ENCODE peak calls at places on chromosome 14, in ten cellular contexts. N is GM03348; G is progenitor cell of endocrine pancreas; M is stromal cell of bone marrow; W is NCI-H2171; A is NCI-H524; R is adipocyte; T is stimulated activated CD4-positive, alpha-beta T cell treated with anti-CD3 and anti-CD28 coated beads, Interleukin-12 subunit alpha, Interleukin-12 subunit beta, amount 100 ng/mL, for 4 hours; E is Daoy; B is skeletal muscle cell. C is an unnamed sample.

GRCh38 chr14:77181603-77182437 is at the start of gene TMEM63C:
- DNase-seq in N (no peak), G (peak), M (no peak), W (peak), A (peak), R (no peak), T (peak), E (peak), B (no peak), C (no peak)

GRCh38 chr14:37122288-37122687 is 50.1 kb downstream of the SLC25A21 start:
- DNase-seq in N (peak), G (no peak), M (no peak), W (no peak), A (no peak), R (peak), T (no peak), E (peak), B (peak), C (peak)

GRCh38 chr14:49946320-49947141 is 53.6 kb downstream of the ARF6 start:
- DNase-seq in N (peak), G (no peak), M (no peak), W (peak), A (peak), R (peak), T (no peak), E (peak), B (peak), C (no peak)

GRCh38 chr14:21106506-21107359 is 5.9 kb downstream of the TMEM253 start:
- DNase-seq in N (peak), G (peak), M (peak), W (peak), A (peak), R (peak), T (peak), E (peak), B (peak), C (no peak)

GRCh38 chr14:56210570-56210969 is 92.4 kb downstream of the PELI2 start:
- DNase-seq in N (no peak), G (no peak), M (no peak), W (no peak), A (no peak), R (no peak), T (no peak), E (no peak), B (no peak), C (no peak)

GRCh38 chr14:93880025-93880820 is 46.9 kb upstream of the FAM181A start:
- DNase-seq in N (peak), G (no peak), M (peak), W (peak), A (no peak), R (peak), T (no peak), E (peak), B (no peak), C (peak)

GRCh38 chr14:24398943-24399801 is at the start of gene NYNRIN:
- DNase-seq in N (peak), G (peak), M (no peak), W (peak), A (peak), R (peak), T (peak), E (peak), B (no peak), C (no peak)

GRCh38 chr14:90578283-90578985 is 181.6 kb downstream of the CALM1 start:
- DNase-seq in N (no peak), G (no peak), M (no peak), W (no peak), A (no peak), R (no peak), T (no peak), E (no peak), B (no peak), C (no peak)

GRCh38 chr14:34766611-34767010 is 52.2 kb upstream of the CFL2 start:
- DNase-seq in N (peak), G (no peak), M (peak), W (no peak), A (no peak), R (peak), T (no peak), E (no peak), B (no peak), C (no peak)

GRCh38 chr14:73463411-73463810 is 5.1 kb upstream of the NUMB start:
- DNase-seq in N (peak), G (no peak), M (peak), W (no peak), A (peak), R (peak), T (no peak), E (peak), B (peak), C (peak)

GRCh38 chr14:55436530-55436929 is 3.9 kb downstream of the TBPL2 start:
- DNase-seq in N (no peak), G (no peak), M (no peak), W (no peak), A (no peak), R (no peak), T (no peak), E (no peak), B (no peak), C (no peak)

GRCh38 chr14:93994919-93995682 is 2.0 kb upstream of the CCDC197 start:
- DNase-seq in N (peak), G (no peak), M (peak), W (no peak), A (no peak), R (peak), T (peak), E (peak), B (no peak), C (peak)

GRCh38 chr14:26528415-26529182 is 69.2 kb downstream of the NOVA1 start:
- DNase-seq in N (no peak), G (no peak), M (peak), W (no peak), A (no peak), R (no peak), T (no peak), E (no peak), B (peak), C (no peak)

GRCh38 chr14:77026166-77026929 is 2.2 kb downstream of the IRF2BPL start:
- DNase-seq in N (peak), G (no peak), M (no peak), W (peak), A (peak), R (peak), T (no peak), E (peak), B (no peak), C (no peak)

GRCh38 chr14:23160924-23161522 is 22.4 kb downstream of the SLC7A8 start:
- DNase-seq in N (peak), G (no peak), M (peak), W (no peak), A (no peak), R (peak), T (no peak), E (peak), B (peak), C (no peak)

GRCh38 chr14:94823556-94824341 is 53.8 kb upstream of the GSC start:
- DNase-seq in N (no peak), G (no peak), M (peak), W (no peak), A (no peak), R (peak), T (no peak), E (peak), B (no peak), C (no peak)

GRCh38 chr14:77599894-77600293 is 16.5 kb downstream of the SPTLC2 start:
- DNase-seq in N (no peak), G (no peak), M (no peak), W (no peak), A (peak), R (peak), T (no peak), E (no peak), B (no peak), C (no peak)

GRCh38 chr14:94748667-94749347 is 21.1 kb downstream of the GSC start:
- DNase-seq in N (no peak), G (no peak), M (no peak), W (no peak), A (peak), R (peak), T (no peak), E (peak), B (no peak), C (no peak)

GRCh38 chr14:60760648-60761364 is 26.2 kb downstream of the MNAT1 start:
- DNase-seq in N (no peak), G (no peak), M (no peak), W (no peak), A (no peak), R (peak), T (no peak), E (no peak), B (no peak), C (no peak)

GRCh38 chr14:80653951-80654350 is 287.6 kb downstream of the CEP128 start:
- DNase-seq in N (no peak), G (no peak), M (no peak), W (no peak), A (no peak), R (no peak), T (no peak), E (no peak), B (no peak), C (no peak)

GRCh38 chr14:35079742-35080141 is 33.7 kb downstream of the FAM177A1 start:
- DNase-seq in N (no peak), G (no peak), M (no peak), W (no peak), A (no peak), R (no peak), T (no peak), E (no peak), B (no peak), C (no peak)

GRCh38 chr14:103072595-103073366 is 11.2 kb upstream of the LBHD2 start:
- DNase-seq in N (no peak), G (no peak), M (no peak), W (no peak), A (peak), R (no peak), T (no peak), E (no peak), B (no peak), C (no peak)

GRCh38 chr14:33765251-33765650 is 185.6 kb downstream of the EGLN3 start:
- DNase-seq in N (no peak), G (no peak), M (no peak), W (no peak), A (peak), R (no peak), T (no peak), E (peak), B (no peak), C (no peak)

GRCh38 chr14:103099081-103099732 is 4.7 kb downstream of the EXOC3L4 start:
- DNase-seq in N (no peak), G (peak), M (no peak), W (no peak), A (no peak), R (no peak), T (no peak), E (no peak), B (no peak), C (no peak)

GRCh38 chr14:102751088-102751487 is 26.2 kb upstream of the TRAF3 start:
- DNase-seq in N (no peak), G (no peak), M (no peak), W (peak), A (peak), R (no peak), T (no peak), E (no peak), B (no peak), C (no peak)

GRCh38 chr14:62213516-62213915 is 451.3 kb downstream of the SNAPC1 start:
- DNase-seq in N (no peak), G (no peak), M (no peak), W (peak), A (no peak), R (no peak), T (no peak), E (peak), B (no peak), C (no peak)

GRCh38 chr14:105192866-105193731 is 12.0 kb upstream of the NUDT14 start:
- DNase-seq in N (peak), G (no peak), M (no peak), W (no peak), A (no peak), R (peak), T (no peak), E (peak), B (no peak), C (no peak)

GRCh38 chr14:73457935-73458218 is 469 bp downstream of the NUMB start:
- DNase-seq in N (peak), G (no peak), M (no peak), W (no peak), A (peak), R (no peak), T (no peak), E (peak), B (no peak), C (no peak)

GRCh38 chr14:23382276-23382675 is 5.4 kb downstream of the CMTM5 start:
- DNase-seq in N (no peak), G (no peak), M (no peak), W (no peak), A (no peak), R (no peak), T (no peak), E (no peak), B (no peak), C (no peak)

GRCh38 chr14:85527458-85527857 is 2.5 kb upstream of the FLRT2 start:
- DNase-seq in N (peak), G (no peak), M (no peak), W (no peak), A (no peak), R (peak), T (no peak), E (no peak), B (no peak), C (no peak)

GRCh38 chr14:38409081-38409705 is 153.3 kb upstream of the CLEC14A start:
- DNase-seq in N (peak), G (no peak), M (no peak), W (no peak), A (no peak), R (no peak), T (no peak), E (no peak), B (peak), C (no peak)

GRCh38 chr14:62015248-62015647 is 253.0 kb downstream of the SNAPC1 start:
- DNase-seq in N (peak), G (no peak), M (no peak), W (no peak), A (no peak), R (peak), T (no peak), E (no peak), B (no peak), C (peak)

GRCh38 chr14:22849212-22849819 is 12.9 kb downstream of the MMP14 start:
- DNase-seq in N (peak), G (no peak), M (peak), W (no peak), A (no peak), R (no peak), T (no peak), E (peak), B (no peak), C (no peak)

GRCh38 chr14:68124885-68125731 is 305.5 kb downstream of the RAD51B start:
- DNase-seq in N (peak), G (no peak), M (no peak), W (no peak), A (no peak), R (peak), T (no peak), E (peak), B (no peak), C (no peak)

GRCh38 chr14:57189070-57189469 is 79.6 kb downstream of the EXOC5 start:
- DNase-seq in N (peak), G (no peak), M (peak), W (peak), A (peak), R (peak), T (no peak), E (no peak), B (no peak), C (no peak)

GRCh38 chr14:92532490-92533163 is 19.0 kb downstream of the RIN3 start:
- DNase-seq in N (no peak), G (no peak), M (no peak), W (no peak), A (peak), R (no peak), T (no peak), E (no peak), B (no peak), C (no peak)

GRCh38 chr14:52546318-52546670 is 6.0 kb downstream of the TXNDC16 start:
- DNase-seq in N (no peak), G (no peak), M (no peak), W (no peak), A (peak), R (no peak), T (no peak), E (no peak), B (no peak), C (no peak)

GRCh38 chr14:33676135-33676566 is 274.7 kb downstream of the EGLN3 start:
- DNase-seq in N (peak), G (no peak), M (peak), W (no peak), A (peak), R (peak), T (no peak), E (peak), B (no peak), C (no peak)

GRCh38 chr14:100864960-100865681 is 38.4 kb downstream of the RTL1 start:
- DNase-seq in N (peak), G (no peak), M (peak), W (no peak), A (no peak), R (no peak), T (no peak), E (no peak), B (no peak), C (no peak)

C was measured in AG04449.